ENCODE peak calls at places on chromosomes 3 and 15, in four cellular contexts. G is naive thymus-derived CD8-positive, alpha-beta T cell; M is activated T-cell treated with anti-CD3 and anti-CD28 coated beads for 24 hours; J is fibroblast of the aortic adventitia. A is an unnamed sample.

GRCh38 chr3:129608087-129608935 is 1.8 kb upstream of the PLXND1 start:
- DNase-seq in J (peak; percentile 46), M (no peak), G (no peak), A (peak; percentile 70)

GRCh38 chr15:58387130-58387529 is 44.7 kb upstream of the LIPC start:
- DNase-seq in G (no peak), M (no peak), J (peak; percentile 88), A (no peak)

GRCh38 chr3:117898722-117899121 is 1135.9 kb downstream of the IGSF11 start:
- DNase-seq in J (no peak), G (no peak), M (no peak), A (peak; percentile 31)

GRCh38 chr15:101348015-101348414 is 53.0 kb upstream of the SNRPA1 start:
- DNase-seq in G (no peak), J (no peak), M (no peak), A (no peak)

GRCh38 chr3:190486201-190486865 is 27.6 kb upstream of the IL1RAP start:
- DNase-seq in J (no peak), G (no peak), M (no peak), A (peak; percentile 62)

GRCh38 chr3:192514081-192514753 is 213.1 kb downstream of the FGF12 start:
- DNase-seq in M (no peak), G (no peak), J (peak; percentile 15), A (no peak)

GRCh38 chr15:43493687-43494472 is 924 bp upstream of the TP53BP1 start:
- DNase-seq in M (no peak), J (no peak), G (no peak), A (no peak)

GRCh38 chr3:135041586-135041985 is 246.5 kb downstream of the EPHB1 start:
- DNase-seq in G (no peak), M (no peak), J (no peak), A (no peak)

GRCh38 chr3:62100233-62100989 is 272.9 kb downstream of the FEZF2 start:
- DNase-seq in G (no peak), M (no peak), J (no peak), A (no peak)

GRCh38 chr15:56146756-56147155 is 96.9 kb downstream of the RFX7 start:
- DNase-seq in M (no peak), J (peak; percentile 28), G (no peak), A (no peak)

GRCh38 chr3:50189274-50189673 is 2.1 kb upstream of the GNAT1 start:
- DNase-seq in G (no peak), J (peak; percentile 90), M (peak; percentile 15), A (peak; percentile 87)

GRCh38 chr15:74620636-74621545 is 5.3 kb downstream of the CLK3 start:
- DNase-seq in M (peak; percentile 70), J (peak; percentile 75), G (peak; percentile 71), A (peak; percentile 89)

GRCh38 chr3:32340039-32340438 is 51.6 kb upstream of the CMTM7 start:
- DNase-seq in M (peak; percentile 4), G (peak; percentile 34), J (peak; percentile 56), A (peak; percentile 58)

GRCh38 chr3:25103391-25103790 is 324.7 kb upstream of the RARB start:
- DNase-seq in J (no peak), M (no peak), G (no peak), A (no peak)

GRCh38 chr15:57570994-57571393 is 20.7 kb upstream of the MYZAP start:
- DNase-seq in M (no peak), J (peak; percentile 42), G (no peak), A (no peak)

GRCh38 chr3:72145506-72146380 is 360.8 kb upstream of the PROK2 start:
- DNase-seq in G (no peak), M (no peak), J (peak; percentile 87), A (peak; percentile 55)

GRCh38 chr3:65854606-65855304 is 184.0 kb downstream of the MAGI1 start:
- DNase-seq in G (no peak), M (no peak), J (no peak), A (no peak)